ENCODE peak calls at places on chromosome 18, in six cellular contexts. F is left ventricle myocardium inferior, S is GM23338, V is ovary, R is osteoblast, E is heart right ventricle. M is an unnamed sample.

GRCh38 chr18:33755918-33756590 is 178.0 kb downstream of the ASXL3 start:
- DNase-seq in F (no peak), E (no peak), V (peak; percentile 18), S (no peak), R (peak; percentile 38), M (no peak)

GRCh38 chr18:37179384-37179783 is 350.5 kb downstream of the KIAA1328 start:
- DNase-seq in S (no peak), V (no peak), R (no peak), F (no peak), E (no peak), M (no peak)

GRCh38 chr18:845152-845819 is 33.2 kb upstream of the YES1 start:
- DNase-seq in V (no peak), S (no peak), R (peak; percentile 87), F (no peak), E (peak; percentile 43), M (no peak)

GRCh38 chr18:35143615-35144596 is 96.9 kb upstream of the ZNF397 start:
- DNase-seq in S (peak; percentile 87), R (no peak), F (no peak), E (peak; percentile 62), V (peak; percentile 42), M (peak; percentile 70)

GRCh38 chr18:21330122-21330701 is 88.2 kb downstream of the GREB1L start:
- DNase-seq in F (peak; percentile 17), S (peak; percentile 10), V (peak; percentile 16), E (peak; percentile 27), R (no peak), M (no peak)

GRCh38 chr18:22699629-22700028 is 233.5 kb upstream of the RBBP8 start:
- DNase-seq in E (no peak), R (no peak), V (no peak), F (no peak), S (no peak), M (no peak)

GRCh38 chr18:7303751-7304370 is 73.0 kb downstream of the LRRC30 start:
- DNase-seq in S (no peak), V (no peak), F (no peak), R (no peak), E (no peak), M (no peak)

GRCh38 chr18:10416020-10416419 is 38.4 kb upstream of the APCDD1 start:
- DNase-seq in F (no peak), E (no peak), V (no peak), S (no peak), R (no peak), M (no peak)

GRCh38 chr18:69528439-69528838 is 127.8 kb downstream of the DOK6 start:
- DNase-seq in V (no peak), R (no peak), F (no peak), E (no peak), S (no peak), M (no peak)

GRCh38 chr18:74963820-74964446 is 245.0 kb downstream of the PTGR3 start:
- DNase-seq in F (no peak), S (peak; percentile 76), V (no peak), R (no peak), E (peak; percentile 61), M (peak; percentile 42)

GRCh38 chr18:43393174-43393573 is 115.9 kb upstream of the SYT4 start:
- DNase-seq in S (no peak), E (no peak), V (peak; percentile 16), R (no peak), F (no peak), M (no peak)
- H3K4me1 ChIP-seq in S (no peaks in the 10 kb centered on the region), E (no peaks in the 10 kb centered on the region), V (no peaks in the 10 kb centered on the region), R (no peaks in the 10 kb centered on the region), F (no peaks in the 10 kb centered on the region), M (peaks cover 13% of the 10 kb centered on the region)

DNA sequence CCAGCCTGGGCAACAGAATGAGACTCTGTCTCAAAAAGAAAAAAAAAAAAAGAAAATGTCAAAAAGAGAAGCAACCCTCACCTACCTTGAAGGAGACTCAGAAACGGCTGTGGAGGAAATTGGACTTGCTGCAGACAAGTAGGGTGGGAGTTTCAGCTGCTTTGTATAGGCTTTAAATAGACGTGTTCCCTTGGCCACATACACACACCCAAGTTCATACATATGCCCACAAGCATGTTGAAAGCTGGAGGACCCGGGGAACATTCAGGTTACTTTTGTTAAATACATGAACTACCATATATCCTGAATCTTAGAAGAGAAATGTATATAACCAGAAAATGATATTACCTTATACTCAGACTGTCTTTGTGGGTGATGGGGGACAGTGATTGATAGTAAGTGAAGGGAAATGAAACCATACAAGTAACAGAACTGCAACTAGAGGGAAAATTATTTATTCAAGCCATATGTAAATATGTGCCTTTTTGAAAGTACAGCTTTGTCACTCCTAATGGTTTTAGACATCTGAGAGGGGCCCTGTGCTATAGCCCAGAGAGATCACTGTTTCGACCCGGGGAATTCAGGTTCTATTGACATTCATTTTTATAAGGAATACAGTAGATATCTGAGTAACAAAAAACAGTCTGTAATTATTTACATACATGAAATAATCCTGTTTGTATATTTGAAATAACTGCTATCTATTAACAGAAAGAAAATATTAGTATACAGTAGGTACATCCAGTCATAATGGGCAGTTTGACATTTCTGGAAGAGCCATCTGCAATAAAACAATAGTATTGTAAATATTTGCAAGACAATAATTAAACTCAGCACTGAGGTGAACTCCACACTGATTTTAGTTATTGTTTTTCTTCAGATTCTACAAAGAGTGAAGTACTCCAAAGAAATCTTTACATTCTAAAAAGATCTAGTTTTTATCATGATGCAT is 48.0 kb upstream of the TGIF1 start:
- DNase-seq in S (no peak), E (no peak), V (no peak), R (peak; percentile 29), F (no peak), M (no peak)
- H3K4me3 ChIP-seq in S (no peak overlapping the region), E (no peak overlapping the region), V (no peak overlapping the region), R (no peak overlapping the region), F (no peak overlapping the region), M (no peak overlapping the region)

GRCh38 chr18:77069482-77069881 is 63.1 kb downstream of the MBP start:
- DNase-seq in V (no peak), F (no peak), S (peak; percentile 41), R (no peak), E (no peak), M (no peak)

GRCh38 chr18:77071061-77071460 is 61.5 kb downstream of the MBP start:
- DNase-seq in F (no peak), S (no peak), V (no peak), E (no peak), R (no peak), M (no peak)

GRCh38 chr18:77069931-77070330 is 62.7 kb downstream of the MBP start:
- DNase-seq in F (no peak), R (no peak), S (no peak), E (no peak), V (no peak), M (no peak)

GRCh38 chr18:77071711-77072292 is 60.8 kb downstream of the MBP start:
- DNase-seq in R (no peak), V (no peak), E (no peak), S (no peak), F (no peak), M (no peak)

GRCh38 chr18:77070627-77071026 is 62.0 kb downstream of the MBP start:
- DNase-seq in S (no peak), V (no peak), F (no peak), R (no peak), E (no peak), M (no peak)
- H3K4me1 ChIP-seq in S (peaks cover 16% of the 10 kb centered on the region), V (peaks cover 17% of the 10 kb centered on the region), F (peaks cover 87% of the 10 kb centered on the region), R (peaks cover 52% of the 10 kb centered on the region), E (peaks cover 88% of the 10 kb centered on the region), M (no peaks in the 10 kb centered on the region)

DNA sequence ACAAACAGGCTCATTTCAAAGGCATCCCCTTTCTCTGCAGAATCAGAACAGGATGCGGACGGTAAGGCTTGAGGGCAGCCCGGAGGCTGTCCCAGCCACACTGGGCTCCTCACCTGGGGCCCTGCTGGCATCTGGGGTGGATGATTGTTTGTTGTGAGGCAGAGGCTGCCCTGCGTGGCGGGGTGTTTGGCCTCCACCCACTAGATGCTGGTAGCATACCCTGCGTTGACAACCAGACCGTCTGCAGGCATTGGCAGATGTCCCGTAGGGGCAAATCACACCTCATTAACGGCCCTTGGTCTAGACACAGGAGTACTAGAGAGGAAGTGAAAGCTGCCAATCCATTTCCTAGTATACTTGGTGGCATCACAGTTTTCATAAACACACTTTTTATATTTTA is 52.3 kb downstream of the MBP start:
- DNase-seq in F (no peak), V (no peak), R (no peak), S (no peak), E (no peak), M (no peak)
- H3K4me3 ChIP-seq in F (no peak overlapping the region), V (no peak overlapping the region), R (no peak overlapping the region), S (no peak overlapping the region), E (no peak overlapping the region), M (no peak overlapping the region)

GRCh38 chr18:8704361-8705279 is 736 bp upstream of the MTCL1 start:
- DNase-seq in R (peak; percentile 100), F (peak; percentile 92), V (peak; percentile 86), E (peak; percentile 88), S (peak; percentile 85), M (peak; percentile 93)
- H3K4me1 ChIP-seq in R (peaks cover 24% of the 10 kb centered on the region), F (peaks cover 35% of the 10 kb centered on the region), V (peaks cover 4% of the 10 kb centered on the region), E (peaks cover 25% of the 10 kb centered on the region), S (peaks cover 32% of the 10 kb centered on the region), M (peaks cover 15% of the 10 kb centered on the region)

GRCh38 chr18:11983592-11983991 is 2.3 kb downstream of the IMPA2 start:
- DNase-seq in E (no peak), S (peak; percentile 68), V (no peak), F (no peak), R (no peak), M (peak; percentile 58)

GRCh38 chr18:11981383-11981632 is at the start of gene IMPA2:
- DNase-seq in F (no peak), R (no peak), E (no peak), S (no peak), V (no peak), M (no peak)

GRCh38 chr18:11984091-11984490 is 2.8 kb downstream of the IMPA2 start:
- DNase-seq in V (no peak), R (no peak), F (no peak), E (no peak), S (no peak), M (no peak)

GRCh38 chr18:11981633-11982366 is 493 bp downstream of the IMPA2 start:
- DNase-seq in F (peak; percentile 44), R (peak; percentile 77), V (peak; percentile 47), E (no peak), S (peak; percentile 73), M (peak; percentile 19)

GRCh38 chr18:11982981-11983380 is 1.7 kb downstream of the IMPA2 start:
- DNase-seq in R (peak; percentile 47), F (no peak), V (no peak), E (no peak), S (peak; percentile 12), M (peak; percentile 20)
- H3K4me3 ChIP-seq in R (no peak overlapping the region), F (peak overlapping the region; percentile 97), V (no peak overlapping the region), E (no peak overlapping the region), S (peak overlapping the region; percentile 85), M (peak overlapping the region; percentile 55)

GRCh38 chr18:60372141-60372540 is 434 bp downstream of the MC4R start:
- DNase-seq in V (no peak), F (no peak), R (no peak), E (no peak), S (no peak), M (no peak)
- H3K4me1 ChIP-seq in V (no peaks in the 10 kb centered on the region), F (no peaks in the 10 kb centered on the region), R (peaks cover 3% of the 10 kb centered on the region), E (no peaks in the 10 kb centered on the region), S (peaks cover 10% of the 10 kb centered on the region), M (peaks cover 4% of the 10 kb centered on the region)